ENCODE peak calls at places on chromosomes 12 and 14, in ten cellular contexts. C, H, L, X, E, U, P, O, G and F are unnamed samples.

GRCh38 chr12:132619301-132620112 is 931 bp downstream of the P2RX2 start:
- DNase-seq in C (no peak), H (no peak), L (no peak), X (no peak), E (no peak), U (no peak), P (no peak), O (no peak), G (no peak), F (no peak)

GRCh38 chr12:7189398-7190267 is at the start of gene PEX5:
- DNase-seq in C (peak), H (peak), L (peak), X (peak), E (peak), U (peak), P (peak), O (peak), G (peak), F (peak)

GRCh38 chr12:25322918-25323773 is 72.4 kb upstream of the KRAS start:
- DNase-seq in C (no peak), H (no peak), L (no peak), X (no peak), E (no peak), U (no peak), P (no peak), O (no peak), G (no peak), F (no peak)

GRCh38 chr14:22185191-22185590 is 403.8 kb downstream of the DAD1 start:
- DNase-seq in C (no peak), H (no peak), L (no peak), X (no peak), E (no peak), U (no peak), P (no peak), O (no peak), G (no peak), F (no peak)

GRCh38 chr12:26680724-26681455 is 152.1 kb downstream of the ITPR2 start:
- DNase-seq in C (no peak), H (no peak), L (no peak), X (no peak), E (no peak), U (no peak), P (no peak), O (no peak), G (no peak), F (no peak)

GRCh38 chr12:45276154-45276553 is 60.3 kb downstream of the ANO6 start:
- DNase-seq in C (no peak), H (no peak), L (no peak), X (no peak), E (no peak), U (no peak), P (no peak), O (no peak), G (no peak), F (no peak)

GRCh38 chr12:67358686-67359374 is 89.7 kb downstream of the CAND1 start:
- DNase-seq in C (no peak), H (no peak), L (no peak), X (no peak), E (no peak), U (no peak), P (no peak), O (no peak), G (no peak), F (no peak)

GRCh38 chr12:124543591-124544310 is 23.7 kb downstream of the NCOR2 start:
- DNase-seq in C (no peak), H (no peak), L (no peak), X (no peak), E (no peak), U (peak), P (no peak), O (no peak), G (no peak), F (no peak)

GRCh38 chr14:79570648-79571047 is 640.7 kb downstream of the DIO2 start:
- DNase-seq in C (no peak), H (no peak), L (no peak), X (no peak), E (no peak), U (peak), P (no peak), O (no peak), G (no peak), F (no peak)

GRCh38 chr14:56888274-56888673 is 78.0 kb upstream of the OTX2 start:
- DNase-seq in C (no peak), H (no peak), L (no peak), X (no peak), E (no peak), U (peak), P (no peak), O (no peak), G (no peak), F (no peak)

GRCh38 chr12:6961278-6961694 is 9.2 kb downstream of the PHB2 start:
- DNase-seq in C (no peak), H (peak), L (peak), X (no peak), E (peak), U (no peak), P (peak), O (no peak), G (no peak), F (no peak)

GRCh38 chr12:54419088-54419887 is at the start of gene ITGA5:
- DNase-seq in C (peak), H (no peak), L (peak), X (no peak), E (peak), U (peak), P (no peak), O (no peak), G (no peak), F (no peak)

GRCh38 chr12:109739747-109740693 is 26.4 kb downstream of the FAM222A start:
- DNase-seq in C (no peak), H (no peak), L (no peak), X (no peak), E (no peak), U (peak), P (no peak), O (no peak), G (no peak), F (no peak)